ENCODE peak calls at places on chromosomes 11 and 22, in four cellular contexts. P is HAP-1; R is activated CD8-positive, alpha-beta memory T cell treated with anti-CD3 and anti-CD28 coated beads for 24 hours; B is T-helper 2 cell. W is an unnamed sample.

GRCh38 chr11:125949271-125950177 is 3.7 kb downstream of the VSIG10L2 start:
- DNase-seq in R (no peak), B (no peak), P (no peak), W (peak; percentile 83)

GRCh38 chr11:3164540-3165151 is 464 bp downstream of the OSBPL5 start:
- DNase-seq in B (no peak), R (no peak), P (peak; percentile 36), W (no peak)

GRCh38 chr11:59186130-59186594 is 14.2 kb downstream of the DTX4 start:
- DNase-seq in R (peak; percentile 79), P (peak; percentile 74), B (peak; percentile 25), W (no peak)

GRCh38 chr11:64893194-64894069 is 15.0 kb upstream of the EHD1 start:
- DNase-seq in B (no peak), P (no peak), R (no peak), W (no peak)

GRCh38 chr22:37726240-37726887 is 29.5 kb downstream of the TRIOBP start:
- DNase-seq in R (no peak), B (no peak), P (no peak), W (no peak)

GRCh38 chr11:121575250-121575962 is 122.6 kb upstream of the SORL1-AS1 start:
- DNase-seq in R (no peak), P (no peak), B (no peak), W (peak; percentile 99)

GRCh38 chr22:46083383-46084350 is 66.7 kb upstream of the PPARA start:
- DNase-seq in R (no peak), B (no peak), P (no peak), W (no peak)

GRCh38 chr11:73729594-73730206 is 31.2 kb downstream of the RAB6A start:
- DNase-seq in B (no peak), P (peak; percentile 65), R (no peak), W (no peak)

GRCh38 chr22:36814796-36815195 is 2.0 kb downstream of the PVALB start:
- DNase-seq in B (no peak), R (no peak), P (no peak), W (no peak)

GRCh38 chr22:42990131-42990838 is 24.7 kb downstream of the PACSIN2 start:
- DNase-seq in B (no peak), R (no peak), P (no peak), W (no peak)

GRCh38 chr22:23047742-23048141 is 22.6 kb upstream of the GNAZ start:
- DNase-seq in P (no peak), R (no peak), B (no peak), W (no peak)

GRCh38 chr22:37201066-37201820 is 11.0 kb downstream of the SSTR3 start:
- DNase-seq in B (no peak), P (no peak), R (no peak), W (no peak)

GRCh38 chr11:110173775-110174644 is 80.8 kb downstream of the ZC3H12C start:
- DNase-seq in B (peak; percentile 30), R (peak; percentile 79), P (peak; percentile 94), W (no peak)

GRCh38 chr11:64085915-64086262 is 50.2 kb downstream of the FLRT1 start:
- DNase-seq in B (no peak), P (no peak), R (no peak), W (no peak)

GRCh38 chr22:46632646-46633249 is 12.6 kb downstream of the GRAMD4 start:
- DNase-seq in P (no peak), R (no peak), B (no peak), W (no peak)

GRCh38 chr11:113926273-113927183 is 21.9 kb downstream of the HTR3B start:
- DNase-seq in P (no peak), R (no peak), B (no peak), W (no peak)

GRCh38 chr11:130390071-130390758 is 38.2 kb downstream of the ADAMTS8 start:
- DNase-seq in P (no peak), B (no peak), R (no peak), W (no peak)

W was measured in vagina.